ENCODE peak calls at places on chromosome 4, in seven cellular contexts. One of them, this sample, is unnamed. For H3K9me2, the result is how much of the 10 kb centered on the place peaks cover.

GRCh38 chr4:76585897-76586360 is 150.9 kb downstream of the SHROOM3 start:
- DNase-seq in hepatocyte: peak
- DNase-seq in GM23338: peak
- DNase-seq in Karpas-422: no peak
- DNase-seq in PC-3: peak
- DNase-seq in OCI-LY7: no peak
- DNase-seq in HCT116: peak
- DNase-seq in this sample: peak

GRCh38 chr4:154464654-154465053 is 26.9 kb downstream of the DCHS2 start:
- DNase-seq in HCT116: no peak
- DNase-seq in GM23338: no peak
- DNase-seq in PC-3: no peak
- DNase-seq in hepatocyte: no peak
- DNase-seq in OCI-LY7: no peak
- DNase-seq in Karpas-422: no peak
- DNase-seq in this sample: peak

GRCh38 chr4:145956288-145956890 is 17.8 kb upstream of the ZNF827 start:
- DNase-seq in HCT116: no peak
- DNase-seq in GM23338: peak
- DNase-seq in PC-3: peak
- DNase-seq in OCI-LY7: peak
- DNase-seq in Karpas-422: peak
- DNase-seq in hepatocyte: peak
- DNase-seq in this sample: peak

GRCh38 chr4:52843958-52844357 is 18.2 kb upstream of the RASL11B start:
- DNase-seq in HCT116: no peak
- DNase-seq in GM23338: no peak
- DNase-seq in PC-3: no peak
- DNase-seq in Karpas-422: peak
- DNase-seq in OCI-LY7: no peak
- DNase-seq in hepatocyte: no peak
- DNase-seq in this sample: no peak

GRCh38 chr4:47442980-47443379 is 20.5 kb downstream of the COMMD8 start:
- DNase-seq in OCI-LY7: peak
- DNase-seq in GM23338: no peak
- DNase-seq in HCT116: no peak
- DNase-seq in PC-3: no peak
- DNase-seq in Karpas-422: no peak
- DNase-seq in hepatocyte: no peak
- DNase-seq in this sample: no peak

GRCh38 chr4:16765549-16765948 is 132.9 kb downstream of the LDB2 start:
- DNase-seq in GM23338: no peak
- DNase-seq in HCT116: no peak
- DNase-seq in PC-3: no peak
- DNase-seq in Karpas-422: no peak
- DNase-seq in hepatocyte: no peak
- DNase-seq in OCI-LY7: no peak
- DNase-seq in this sample: no peak

GRCh38 chr4:19309365-19309764 is 942.3 kb upstream of the SLIT2 start:
- DNase-seq in OCI-LY7: no peak
- DNase-seq in GM23338: peak
- DNase-seq in hepatocyte: peak
- DNase-seq in Karpas-422: no peak
- DNase-seq in PC-3: peak
- DNase-seq in HCT116: no peak
- DNase-seq in this sample: peak

GRCh38 chr4:154126276-154126675 is 337.4 kb upstream of the SFRP2 start:
- DNase-seq in PC-3: no peak
- DNase-seq in GM23338: no peak
- DNase-seq in Karpas-422: no peak
- DNase-seq in OCI-LY7: no peak
- DNase-seq in hepatocyte: no peak
- DNase-seq in HCT116: no peak
- DNase-seq in this sample: peak

GRCh38 chr4:108590776-108591175 is 29.6 kb upstream of the RPL34 start:
- DNase-seq in OCI-LY7: no peak
- DNase-seq in hepatocyte: no peak
- DNase-seq in PC-3: no peak
- DNase-seq in GM23338: no peak
- DNase-seq in HCT116: no peak
- DNase-seq in Karpas-422: no peak
- DNase-seq in this sample: peak

GRCh38 chr4:164945146-164945545 is 32.3 kb downstream of the TRIM61 start:
- DNase-seq in OCI-LY7: no peak
- DNase-seq in PC-3: no peak
- DNase-seq in hepatocyte: no peak
- DNase-seq in GM23338: no peak
- DNase-seq in HCT116: no peak
- DNase-seq in Karpas-422: no peak
- DNase-seq in this sample: no peak

GRCh38 chr4:116358633-116359222 is 726.6 kb downstream of the TRAM1L1 start:
- DNase-seq in PC-3: peak
- DNase-seq in hepatocyte: peak
- DNase-seq in HCT116: peak
- DNase-seq in GM23338: peak
- DNase-seq in OCI-LY7: peak
- DNase-seq in Karpas-422: peak
- DNase-seq in this sample: peak

GRCh38 chr4:13872145-13872544 is 244.6 kb upstream of the BOD1L1 start:
- DNase-seq in HCT116: no peak
- DNase-seq in Karpas-422: no peak
- DNase-seq in hepatocyte: peak
- DNase-seq in GM23338: no peak
- DNase-seq in PC-3: no peak
- DNase-seq in OCI-LY7: no peak
- DNase-seq in this sample: peak

GRCh38 chr4:177116161-177116560 is 193.5 kb upstream of the NEIL3 start:
- DNase-seq in HCT116: no peak
- DNase-seq in hepatocyte: no peak
- DNase-seq in OCI-LY7: no peak
- DNase-seq in PC-3: no peak
- DNase-seq in Karpas-422: no peak
- DNase-seq in GM23338: no peak
- DNase-seq in this sample: no peak

GRCh38 chr4:78647272-78647671 is 95.7 kb downstream of the ANXA3 start:
- DNase-seq in PC-3: no peak
- DNase-seq in Karpas-422: no peak
- DNase-seq in HCT116: no peak
- DNase-seq in hepatocyte: no peak
- DNase-seq in OCI-LY7: no peak
- DNase-seq in GM23338: no peak
- DNase-seq in this sample: no peak

GRCh38 chr4:167966161-167966560 is 126.2 kb upstream of the ANXA10 start:
- DNase-seq in Karpas-422: no peak
- DNase-seq in PC-3: peak
- DNase-seq in hepatocyte: no peak
- DNase-seq in HCT116: no peak
- DNase-seq in GM23338: peak
- DNase-seq in OCI-LY7: no peak
- DNase-seq in this sample: no peak

GRCh38 chr4:26788341-26788733 is 72.3 kb upstream of the STIM2 start:
- DNase-seq in HCT116: no peak
- DNase-seq in Karpas-422: peak
- DNase-seq in hepatocyte: no peak
- DNase-seq in PC-3: no peak
- DNase-seq in OCI-LY7: peak
- DNase-seq in GM23338: no peak
- DNase-seq in this sample: no peak

GRCh38 chr4:86857341-86858052 is 8.3 kb upstream of the SLC10A6 start:
- DNase-seq in OCI-LY7: no peak
- DNase-seq in GM23338: peak
- DNase-seq in hepatocyte: no peak
- DNase-seq in PC-3: peak
- DNase-seq in HCT116: no peak
- DNase-seq in Karpas-422: no peak
- DNase-seq in this sample: no peak

GRCh38 chr4:43356786-43357185 is 464.3 kb downstream of the GRXCR1 start:
- DNase-seq in GM23338: no peak
- DNase-seq in Karpas-422: no peak
- DNase-seq in HCT116: no peak
- DNase-seq in hepatocyte: no peak
- DNase-seq in PC-3: no peak
- DNase-seq in OCI-LY7: no peak
- DNase-seq in this sample: no peak

GRCh38 chr4:40719008-40719623 is 30.6 kb upstream of the NSUN7 start:
- DNase-seq in OCI-LY7: peak
- DNase-seq in PC-3: peak
- DNase-seq in HCT116: peak
- DNase-seq in GM23338: peak
- DNase-seq in hepatocyte: peak
- DNase-seq in Karpas-422: peak
- DNase-seq in this sample: peak

GRCh38 chr4:158826882-158827281 is 58.1 kb downstream of the FNIP2 start:
- DNase-seq in HCT116: no peak
- DNase-seq in PC-3: peak
- DNase-seq in GM23338: no peak
- DNase-seq in Karpas-422: no peak
- DNase-seq in hepatocyte: peak
- DNase-seq in OCI-LY7: no peak
- DNase-seq in this sample: no peak

GRCh38 chr4:159134422-159134821 is 31.5 kb downstream of the RAPGEF2 start:
- DNase-seq in OCI-LY7: no peak
- DNase-seq in HCT116: no peak
- DNase-seq in GM23338: no peak
- DNase-seq in PC-3: no peak
- DNase-seq in hepatocyte: no peak
- DNase-seq in Karpas-422: no peak
- DNase-seq in this sample: no peak

DNA sequence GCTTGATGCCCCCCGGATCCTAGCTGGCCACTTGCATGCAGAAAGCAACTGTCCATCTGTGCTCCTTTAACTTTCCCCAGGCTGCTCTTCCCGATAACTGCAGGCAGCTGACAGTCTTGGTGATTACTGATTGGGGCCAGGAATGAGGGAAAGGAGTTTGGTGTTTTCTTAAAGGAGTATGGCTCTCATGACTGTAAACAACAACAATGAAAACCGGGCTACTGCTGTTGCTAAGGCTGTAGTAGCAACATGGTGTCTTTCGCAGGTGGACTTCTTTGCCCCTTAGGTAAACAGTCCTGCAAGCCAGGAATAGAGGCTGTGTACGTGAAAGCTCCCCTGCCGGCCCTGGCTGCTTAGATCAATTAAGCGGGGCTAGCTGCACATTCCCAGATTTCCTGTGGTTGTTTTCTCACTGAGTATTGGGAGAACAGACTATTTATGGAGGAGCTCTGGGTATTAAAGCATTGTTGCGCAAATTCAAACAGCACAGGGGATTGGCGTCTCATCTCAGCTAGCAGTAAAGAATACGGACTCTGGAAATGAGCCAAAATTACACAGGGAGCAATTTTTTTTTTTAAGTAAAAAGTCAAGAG is 61.5 kb upstream of the NAP1L5 start:
- DNase-seq in HCT116: no peak
- DNase-seq in hepatocyte: peak
- DNase-seq in GM23338: peak
- DNase-seq in PC-3: no peak
- DNase-seq in OCI-LY7: no peak
- DNase-seq in Karpas-422: no peak
- DNase-seq in this sample: peak
- H3K4me2 ChIP-seq in HCT116: no peak
- H3K4me2 ChIP-seq in hepatocyte: peak
- H3K4me2 ChIP-seq in GM23338: no peak
- H3K4me2 ChIP-seq in PC-3: no peak
- H3K4me2 ChIP-seq in OCI-LY7: no peak
- H3K4me2 ChIP-seq in Karpas-422: no peak
- H3K4me2 ChIP-seq in this sample: peak

GRCh38 chr4:187208641-187209040 is 485.0 kb upstream of the FAT1 start:
- DNase-seq in HCT116: no peak
- DNase-seq in GM23338: no peak
- DNase-seq in PC-3: peak
- DNase-seq in OCI-LY7: no peak
- DNase-seq in Karpas-422: no peak
- DNase-seq in hepatocyte: peak
- DNase-seq in this sample: no peak
- H3K9me2 ChIP-seq in HCT116: under half
- H3K9me2 ChIP-seq in GM23338: under half
- H3K9me2 ChIP-seq in PC-3: under half
- H3K9me2 ChIP-seq in OCI-LY7: under half
- H3K9me2 ChIP-seq in Karpas-422: under half
- H3K9me2 ChIP-seq in hepatocyte: under half
- H3K9me2 ChIP-seq in this sample: under half

GRCh38 chr4:2537011-2537830 is 774 bp downstream of the FAM193A start:
- DNase-seq in OCI-LY7: peak
- DNase-seq in GM23338: peak
- DNase-seq in PC-3: peak
- DNase-seq in hepatocyte: peak
- DNase-seq in HCT116: no peak
- DNase-seq in Karpas-422: peak
- DNase-seq in this sample: peak

GRCh38 chr4:2534904-2535385 is 1.5 kb upstream of the FAM193A start:
- DNase-seq in hepatocyte: no peak
- DNase-seq in OCI-LY7: no peak
- DNase-seq in HCT116: no peak
- DNase-seq in GM23338: no peak
- DNase-seq in PC-3: peak
- DNase-seq in Karpas-422: no peak
- DNase-seq in this sample: peak

GRCh38 chr4:2536193-2537010 is at the start of gene FAM193A:
- DNase-seq in OCI-LY7: peak
- DNase-seq in PC-3: peak
- DNase-seq in GM23338: peak
- DNase-seq in hepatocyte: peak
- DNase-seq in HCT116: peak
- DNase-seq in Karpas-422: peak
- DNase-seq in this sample: peak

DNA sequence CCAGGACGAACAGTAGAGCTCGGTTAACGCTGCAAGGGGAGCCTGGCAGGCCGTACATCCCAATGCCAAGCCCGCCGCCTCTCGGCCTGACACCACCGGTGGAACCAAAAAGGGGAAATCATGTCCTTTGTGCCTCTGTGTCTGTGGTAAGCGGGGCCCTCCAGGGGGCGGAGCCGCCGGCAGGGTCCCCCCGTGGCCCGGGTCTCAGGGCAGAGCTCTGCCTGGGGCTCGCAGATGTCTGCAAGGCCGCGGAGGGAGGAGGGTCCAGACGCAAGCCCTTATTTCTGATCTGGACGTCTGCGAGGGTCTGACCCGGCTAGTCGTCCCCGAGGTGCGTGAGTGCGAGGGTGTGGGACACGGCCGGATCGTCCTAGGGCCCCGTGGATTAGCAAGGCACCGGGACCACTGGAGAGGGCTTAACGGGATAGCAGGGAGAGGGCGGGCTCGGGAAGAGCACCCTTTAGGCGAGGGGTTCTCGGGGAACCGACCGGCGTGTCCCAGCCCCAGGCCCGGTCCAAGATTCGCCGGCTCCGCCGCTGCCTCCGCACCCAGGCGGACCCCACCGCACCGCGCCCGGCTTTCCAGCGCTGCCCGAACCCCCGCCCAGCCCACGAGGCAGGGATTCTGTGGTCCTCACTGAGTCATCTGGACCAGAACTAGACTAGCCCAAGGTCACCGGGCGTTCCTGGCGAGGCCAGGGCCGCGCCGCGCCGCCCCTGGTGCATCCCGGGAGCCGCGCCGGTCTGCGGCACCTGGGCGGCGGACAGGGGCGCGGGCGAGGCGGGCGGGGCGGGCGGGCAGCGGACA is 858 bp upstream of the FAM193A start:
- DNase-seq in PC-3: no peak
- DNase-seq in Karpas-422: peak
- DNase-seq in GM23338: peak
- DNase-seq in OCI-LY7: peak
- DNase-seq in hepatocyte: peak
- DNase-seq in HCT116: no peak
- DNase-seq in this sample: peak
- H3K4me2 ChIP-seq in PC-3: peak
- H3K4me2 ChIP-seq in Karpas-422: peak
- H3K4me2 ChIP-seq in GM23338: peak
- H3K4me2 ChIP-seq in OCI-LY7: peak
- H3K4me2 ChIP-seq in hepatocyte: peak
- H3K4me2 ChIP-seq in HCT116: peak
- H3K4me2 ChIP-seq in this sample: peak

GRCh38 chr4:189096717-189097116 is 844.0 kb upstream of the FRG1 start:
- DNase-seq in HCT116: no peak
- DNase-seq in OCI-LY7: no peak
- DNase-seq in Karpas-422: no peak
- DNase-seq in hepatocyte: no peak
- DNase-seq in PC-3: no peak
- DNase-seq in GM23338: peak
- DNase-seq in this sample: no peak
- H3K9me2 ChIP-seq in HCT116: under half
- H3K9me2 ChIP-seq in OCI-LY7: under half
- H3K9me2 ChIP-seq in Karpas-422: under half
- H3K9me2 ChIP-seq in hepatocyte: under half
- H3K9me2 ChIP-seq in PC-3: under half
- H3K9me2 ChIP-seq in GM23338: under half
- H3K9me2 ChIP-seq in this sample: under half

This sample was measured in GM23248.